ENCODE peak calls at places on chromosome 7, in eight cellular contexts. One of them, this sample, is unnamed.

GRCh38 chr7:12315049-12315448 is 88.6 kb downstream of the VWDE start:
- DNase-seq in sigmoid colon: no peak
- DNase-seq in thoracic aorta: no peak
- DNase-seq in GM06990: no peak
- DNase-seq in A549: no peak
- DNase-seq in pancreas: no peak
- DNase-seq in NB4: no peak
- DNase-seq in SK-N-SH: no peak
- DNase-seq in this sample: no peak

GRCh38 chr7:155788616-155789000 is 23.7 kb downstream of the SHH start:
- DNase-seq in sigmoid colon: peak
- DNase-seq in thoracic aorta: no peak
- DNase-seq in GM06990: no peak
- DNase-seq in A549: no peak
- DNase-seq in pancreas: no peak
- DNase-seq in NB4: no peak
- DNase-seq in SK-N-SH: peak
- DNase-seq in this sample: no peak

GRCh38 chr7:154409703-154410311 is 357.6 kb downstream of the DPP6 start:
- DNase-seq in sigmoid colon: no peak
- DNase-seq in thoracic aorta: no peak
- DNase-seq in GM06990: no peak
- DNase-seq in A549: peak
- DNase-seq in pancreas: no peak
- DNase-seq in NB4: peak
- DNase-seq in SK-N-SH: no peak
- DNase-seq in this sample: no peak

GRCh38 chr7:15801565-15801964 is 115.1 kb upstream of the MEOX2 start:
- DNase-seq in sigmoid colon: peak
- DNase-seq in thoracic aorta: no peak
- DNase-seq in GM06990: no peak
- DNase-seq in A549: no peak
- DNase-seq in pancreas: no peak
- DNase-seq in NB4: no peak
- DNase-seq in SK-N-SH: no peak
- DNase-seq in this sample: no peak

GRCh38 chr7:4468320-4469102 is 213.6 kb upstream of the FOXK1 start:
- DNase-seq in sigmoid colon: no peak
- DNase-seq in thoracic aorta: no peak
- DNase-seq in GM06990: no peak
- DNase-seq in A549: no peak
- DNase-seq in pancreas: no peak
- DNase-seq in NB4: no peak
- DNase-seq in SK-N-SH: no peak
- DNase-seq in this sample: no peak

GRCh38 chr7:123738808-123739207 is 10.0 kb downstream of the WASL start:
- DNase-seq in sigmoid colon: no peak
- DNase-seq in thoracic aorta: no peak
- DNase-seq in GM06990: no peak
- DNase-seq in A549: no peak
- DNase-seq in pancreas: no peak
- DNase-seq in NB4: no peak
- DNase-seq in SK-N-SH: no peak
- DNase-seq in this sample: no peak

GRCh38 chr7:7786595-7786994 is 68.2 kb upstream of the RPA3 start:
- DNase-seq in sigmoid colon: no peak
- DNase-seq in thoracic aorta: no peak
- DNase-seq in GM06990: no peak
- DNase-seq in A549: no peak
- DNase-seq in pancreas: no peak
- DNase-seq in NB4: peak
- DNase-seq in SK-N-SH: peak
- DNase-seq in this sample: no peak

GRCh38 chr7:38107486-38107893 is 70.6 kb upstream of the STARD3NL start:
- DNase-seq in sigmoid colon: peak
- DNase-seq in thoracic aorta: no peak
- DNase-seq in GM06990: no peak
- DNase-seq in A549: peak
- DNase-seq in pancreas: peak
- DNase-seq in NB4: peak
- DNase-seq in SK-N-SH: peak
- DNase-seq in this sample: peak

GRCh38 chr7:108348913-108349312 is 107.3 kb downstream of the NRCAM start:
- DNase-seq in sigmoid colon: no peak
- DNase-seq in thoracic aorta: no peak
- DNase-seq in GM06990: no peak
- DNase-seq in A549: peak
- DNase-seq in pancreas: no peak
- DNase-seq in NB4: peak
- DNase-seq in SK-N-SH: no peak
- DNase-seq in this sample: no peak

GRCh38 chr7:45662540-45663166 is 88.5 kb downstream of the ADCY1 start:
- DNase-seq in sigmoid colon: no peak
- DNase-seq in thoracic aorta: no peak
- DNase-seq in GM06990: no peak
- DNase-seq in A549: no peak
- DNase-seq in pancreas: no peak
- DNase-seq in NB4: no peak
- DNase-seq in SK-N-SH: no peak
- DNase-seq in this sample: no peak

GRCh38 chr7:121202834-121203233 is 126.0 kb upstream of the WNT16 start:
- DNase-seq in sigmoid colon: no peak
- DNase-seq in thoracic aorta: no peak
- DNase-seq in GM06990: no peak
- DNase-seq in A549: no peak
- DNase-seq in pancreas: no peak
- DNase-seq in NB4: no peak
- DNase-seq in SK-N-SH: no peak
- DNase-seq in this sample: no peak

GRCh38 chr7:74104702-74105101 is 21.1 kb downstream of the LIMK1 start:
- DNase-seq in sigmoid colon: no peak
- DNase-seq in thoracic aorta: no peak
- DNase-seq in GM06990: no peak
- DNase-seq in A549: no peak
- DNase-seq in pancreas: no peak
- DNase-seq in NB4: no peak
- DNase-seq in SK-N-SH: no peak
- DNase-seq in this sample: no peak

GRCh38 chr7:79317728-79318127 is 135.7 kb downstream of the MAGI2 start:
- DNase-seq in sigmoid colon: no peak
- DNase-seq in thoracic aorta: no peak
- DNase-seq in GM06990: no peak
- DNase-seq in A549: peak
- DNase-seq in pancreas: no peak
- DNase-seq in NB4: peak
- DNase-seq in SK-N-SH: no peak
- DNase-seq in this sample: no peak

GRCh38 chr7:14424675-14425074 is 435.2 kb upstream of the ETV1 start:
- DNase-seq in sigmoid colon: no peak
- DNase-seq in thoracic aorta: no peak
- DNase-seq in GM06990: no peak
- DNase-seq in A549: no peak
- DNase-seq in pancreas: no peak
- DNase-seq in NB4: no peak
- DNase-seq in SK-N-SH: no peak
- DNase-seq in this sample: no peak
- TF ChIP-seq CTCF in sigmoid colon: no peak
- TF ChIP-seq CTCF in thoracic aorta: no peak
- TF ChIP-seq CTCF in GM06990: no peak
- TF ChIP-seq CTCF in A549: no peak
- TF ChIP-seq CTCF in pancreas: no peak
- TF ChIP-seq CTCF in NB4: no peak
- TF ChIP-seq CTCF in SK-N-SH: no peak
- TF ChIP-seq CTCF in this sample: no peak

GRCh38 chr7:69677054-69677847 is 79.0 kb downstream of the AUTS2 start:
- DNase-seq in sigmoid colon: no peak
- DNase-seq in thoracic aorta: no peak
- DNase-seq in GM06990: no peak
- DNase-seq in A549: peak
- DNase-seq in pancreas: no peak
- DNase-seq in NB4: peak
- DNase-seq in SK-N-SH: no peak
- DNase-seq in this sample: no peak
- TF ChIP-seq CTCF in sigmoid colon: no peak
- TF ChIP-seq CTCF in thoracic aorta: no peak
- TF ChIP-seq CTCF in GM06990: peak
- TF ChIP-seq CTCF in A549: no peak
- TF ChIP-seq CTCF in pancreas: no peak
- TF ChIP-seq CTCF in NB4: peak
- TF ChIP-seq CTCF in SK-N-SH: peak
- TF ChIP-seq CTCF in this sample: peak

DNA sequence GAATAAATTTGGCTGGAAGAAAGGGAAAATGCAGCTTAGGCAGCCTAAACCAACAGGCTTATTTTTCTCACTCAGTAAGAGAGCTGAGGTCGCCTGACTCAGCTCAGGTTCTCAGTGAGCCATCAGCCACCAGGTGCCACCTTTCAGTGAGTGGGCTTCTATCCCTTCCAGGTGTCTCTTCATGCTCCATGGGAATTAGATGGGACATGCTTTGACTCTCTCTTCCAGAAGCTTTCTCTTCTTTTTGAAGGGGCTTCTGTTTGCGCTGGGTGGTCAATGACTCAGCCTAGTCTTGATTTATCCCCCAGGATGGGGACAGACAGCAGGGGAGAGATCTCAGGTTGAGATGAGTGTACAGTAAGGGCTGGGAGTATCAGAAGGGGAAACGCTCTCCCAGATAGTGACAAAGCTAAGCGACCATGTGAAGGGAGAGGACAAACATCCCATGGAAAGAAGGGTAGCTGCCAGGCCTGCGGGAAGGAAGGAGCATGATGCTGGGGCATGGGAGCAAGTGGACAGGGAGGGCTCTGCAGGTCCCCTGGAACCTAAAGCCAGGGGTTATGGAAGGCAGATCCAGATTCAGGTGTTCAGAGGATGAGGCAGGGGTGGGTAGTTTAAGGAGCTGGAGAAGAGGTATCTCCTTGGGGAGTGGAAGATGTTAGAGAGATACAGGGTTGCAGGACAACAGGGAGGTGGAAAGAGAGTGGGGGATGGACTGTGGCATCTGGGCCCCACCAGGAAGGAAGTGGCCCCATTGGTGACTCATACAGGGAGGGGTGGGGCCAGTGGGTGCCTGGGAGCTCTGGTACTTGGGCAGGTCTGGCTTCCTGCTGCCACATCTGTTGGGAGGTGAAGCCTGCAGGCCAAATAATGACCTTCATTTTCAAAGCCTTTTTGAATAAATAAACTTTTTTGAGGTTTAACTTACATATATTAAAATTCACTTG is 32.5 kb downstream of the OGDH start:
- DNase-seq in sigmoid colon: peak
- DNase-seq in thoracic aorta: no peak
- DNase-seq in GM06990: peak
- DNase-seq in A549: peak
- DNase-seq in pancreas: peak
- DNase-seq in NB4: peak
- DNase-seq in SK-N-SH: peak
- DNase-seq in this sample: peak
- TF ChIP-seq CTCF in sigmoid colon: no peak
- TF ChIP-seq CTCF in thoracic aorta: no peak
- TF ChIP-seq CTCF in GM06990: peak
- TF ChIP-seq CTCF in A549: no peak
- TF ChIP-seq CTCF in pancreas: no peak
- TF ChIP-seq CTCF in NB4: no peak
- TF ChIP-seq CTCF in SK-N-SH: peak
- TF ChIP-seq CTCF in this sample: no peak

DNA sequence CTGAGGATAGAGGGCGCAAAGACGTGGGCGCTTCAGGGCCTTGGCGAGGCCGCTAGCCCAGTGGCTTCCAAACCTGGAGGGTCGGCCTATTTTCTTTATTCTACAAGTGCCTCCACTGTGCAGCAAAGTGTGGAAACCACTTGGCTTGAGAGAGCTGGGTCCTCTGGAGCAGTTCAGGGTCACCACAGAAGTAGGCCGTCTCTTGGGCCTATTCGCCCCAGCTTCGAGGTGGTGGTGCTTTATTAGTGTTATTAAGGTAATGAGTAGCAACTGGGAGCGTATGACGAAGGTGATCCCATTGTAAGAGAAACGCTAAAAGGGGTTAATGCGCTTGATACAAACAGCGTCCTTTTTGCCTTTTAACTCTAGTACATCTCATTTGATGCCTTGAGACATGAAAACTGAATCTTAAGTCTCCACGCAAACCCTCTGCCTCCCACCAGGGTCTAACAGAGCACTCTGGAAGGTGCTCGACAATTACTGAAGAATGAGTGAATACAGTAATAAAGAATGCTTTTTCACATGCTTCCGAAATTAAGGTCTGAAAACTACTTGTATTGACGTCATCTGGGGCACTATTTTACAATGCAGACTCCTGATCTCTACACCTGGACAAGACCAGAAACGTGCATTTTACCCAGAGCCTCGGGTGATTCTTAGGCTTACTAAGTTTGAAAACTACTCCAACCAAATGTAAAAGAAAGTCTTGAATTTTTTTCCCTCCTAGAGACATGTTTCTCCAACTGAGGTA is 647 bp upstream of the GSAP start:
- DNase-seq in sigmoid colon: no peak
- DNase-seq in thoracic aorta: no peak
- DNase-seq in GM06990: no peak
- DNase-seq in A549: peak
- DNase-seq in pancreas: no peak
- DNase-seq in NB4: no peak
- DNase-seq in SK-N-SH: peak
- DNase-seq in this sample: peak
- TF ChIP-seq CTCF in sigmoid colon: no peak
- TF ChIP-seq CTCF in thoracic aorta: no peak
- TF ChIP-seq CTCF in GM06990: no peak
- TF ChIP-seq CTCF in A549: peak
- TF ChIP-seq CTCF in pancreas: no peak
- TF ChIP-seq CTCF in NB4: peak
- TF ChIP-seq CTCF in SK-N-SH: no peak
- TF ChIP-seq CTCF in this sample: peak

DNA sequence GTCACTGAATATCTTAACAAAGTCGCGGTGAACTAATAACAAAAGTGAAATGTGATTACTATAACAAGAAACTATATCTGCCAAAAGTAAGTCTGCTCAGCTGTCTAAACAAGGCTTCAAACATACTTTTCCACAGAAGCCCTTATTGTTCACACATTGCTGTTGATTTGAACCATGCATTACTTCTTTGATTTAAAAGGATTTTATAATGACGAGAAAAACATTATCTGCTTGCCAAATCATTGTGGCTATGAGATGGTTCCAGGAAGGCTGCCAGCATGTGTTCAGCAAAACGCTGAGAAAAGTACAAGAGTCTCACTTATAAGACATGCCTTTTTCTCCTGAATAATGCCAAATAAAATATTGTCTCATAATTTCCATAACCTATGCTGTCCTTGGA is 24.4 kb downstream of the RNF133 start:
- DNase-seq in sigmoid colon: no peak
- DNase-seq in thoracic aorta: no peak
- DNase-seq in GM06990: no peak
- DNase-seq in A549: no peak
- DNase-seq in pancreas: no peak
- DNase-seq in NB4: no peak
- DNase-seq in SK-N-SH: no peak
- DNase-seq in this sample: no peak
- TF ChIP-seq CTCF in sigmoid colon: no peak
- TF ChIP-seq CTCF in thoracic aorta: no peak
- TF ChIP-seq CTCF in GM06990: no peak
- TF ChIP-seq CTCF in A549: no peak
- TF ChIP-seq CTCF in pancreas: no peak
- TF ChIP-seq CTCF in NB4: no peak
- TF ChIP-seq CTCF in SK-N-SH: no peak
- TF ChIP-seq CTCF in this sample: no peak